ENCODE peak calls at places on chromosomes 7 and 10, in four cellular contexts. One of them, this sample, is unnamed. For H3K9me2, the result is how much of the 10 kb centered on the place peaks cover.

GRCh38 chr10:59611048-59611447 is 98.6 kb downstream of the SLC16A9 start:
- DNase-seq in GM23248: no peak
- DNase-seq in PC-9: no peak
- DNase-seq in hepatocyte: no peak
- DNase-seq in this sample: no peak

GRCh38 chr10:95755511-95756004 is 405 bp upstream of the ENTPD1 start:
- DNase-seq in hepatocyte: peak
- DNase-seq in GM23248: no peak
- DNase-seq in PC-9: no peak
- DNase-seq in this sample: no peak

GRCh38 chr10:90227259-90227658 is 525.9 kb downstream of the KIF20B start:
- DNase-seq in hepatocyte: no peak
- DNase-seq in GM23248: peak
- DNase-seq in PC-9: peak
- DNase-seq in this sample: no peak

GRCh38 chr7:134429481-134429880 is 29.4 kb downstream of the AKR1B1 start:
- DNase-seq in GM23248: no peak
- DNase-seq in hepatocyte: no peak
- DNase-seq in PC-9: no peak
- DNase-seq in this sample: peak

GRCh38 chr7:74612015-74612829 is 45.3 kb upstream of the GTF2I start:
- DNase-seq in PC-9: peak
- DNase-seq in GM23248: peak
- DNase-seq in hepatocyte: no peak
- DNase-seq in this sample: no peak

GRCh38 chr7:139089118-139089517 is 20.4 kb downstream of the ZC3HAV1 start:
- DNase-seq in hepatocyte: no peak
- DNase-seq in GM23248: no peak
- DNase-seq in PC-9: no peak
- DNase-seq in this sample: no peak

GRCh38 chr7:75872073-75872782 is 6.6 kb upstream of the RHBDD2 start:
- DNase-seq in PC-9: no peak
- DNase-seq in GM23248: peak
- DNase-seq in hepatocyte: no peak
- DNase-seq in this sample: no peak

GRCh38 chr10:23826399-23826798 is 382.5 kb upstream of the KIAA1217 start:
- DNase-seq in hepatocyte: peak
- DNase-seq in PC-9: no peak
- DNase-seq in GM23248: peak
- DNase-seq in this sample: no peak

GRCh38 chr7:116616555-116617059 is 55.4 kb upstream of the MET start:
- DNase-seq in GM23248: peak
- DNase-seq in hepatocyte: no peak
- DNase-seq in PC-9: peak
- DNase-seq in this sample: no peak

GRCh38 chr10:113131611-113132330 is 181.7 kb downstream of the TCF7L2 start:
- DNase-seq in hepatocyte: no peak
- DNase-seq in GM23248: peak
- DNase-seq in PC-9: peak
- DNase-seq in this sample: no peak

GRCh38 chr7:80960228-80960627 is 41.4 kb upstream of the SEMA3C start:
- DNase-seq in hepatocyte: no peak
- DNase-seq in GM23248: peak
- DNase-seq in PC-9: no peak
- DNase-seq in this sample: no peak

GRCh38 chr10:131857156-131858117 is 43.4 kb upstream of the PPP2R2D start:
- DNase-seq in hepatocyte: no peak
- DNase-seq in PC-9: no peak
- DNase-seq in GM23248: no peak
- DNase-seq in this sample: no peak

GRCh38 chr10:104981995-104982394 is 340.9 kb downstream of the SORCS3 start:
- DNase-seq in PC-9: no peak
- DNase-seq in hepatocyte: no peak
- DNase-seq in GM23248: no peak
- DNase-seq in this sample: no peak

GRCh38 chr10:114395361-114396022 is 8.8 kb downstream of the AFAP1L2 start:
- DNase-seq in PC-9: no peak
- DNase-seq in GM23248: no peak
- DNase-seq in hepatocyte: no peak
- DNase-seq in this sample: no peak

GRCh38 chr10:94122247-94122646 is 128.5 kb downstream of the PLCE1 start:
- DNase-seq in PC-9: no peak
- DNase-seq in GM23248: peak
- DNase-seq in hepatocyte: no peak
- DNase-seq in this sample: no peak

GRCh38 chr10:56874950-56875349 is 513.9 kb upstream of the ZWINT start:
- DNase-seq in hepatocyte: peak
- DNase-seq in PC-9: no peak
- DNase-seq in GM23248: no peak
- DNase-seq in this sample: no peak
- H3K9me2 ChIP-seq in hepatocyte: under half
- H3K9me2 ChIP-seq in PC-9: under half
- H3K9me2 ChIP-seq in GM23248: under half
- H3K9me2 ChIP-seq in this sample: under half

GRCh38 chr7:95479992-95480624 is 5.6 kb upstream of the ASB4 start:
- DNase-seq in PC-9: no peak
- DNase-seq in hepatocyte: no peak
- DNase-seq in GM23248: no peak
- DNase-seq in this sample: no peak
- H2AFZ ChIP-seq in PC-9: no peak
- H2AFZ ChIP-seq in hepatocyte: no peak
- H2AFZ ChIP-seq in GM23248: no peak
- H2AFZ ChIP-seq in this sample: no peak

DNA sequence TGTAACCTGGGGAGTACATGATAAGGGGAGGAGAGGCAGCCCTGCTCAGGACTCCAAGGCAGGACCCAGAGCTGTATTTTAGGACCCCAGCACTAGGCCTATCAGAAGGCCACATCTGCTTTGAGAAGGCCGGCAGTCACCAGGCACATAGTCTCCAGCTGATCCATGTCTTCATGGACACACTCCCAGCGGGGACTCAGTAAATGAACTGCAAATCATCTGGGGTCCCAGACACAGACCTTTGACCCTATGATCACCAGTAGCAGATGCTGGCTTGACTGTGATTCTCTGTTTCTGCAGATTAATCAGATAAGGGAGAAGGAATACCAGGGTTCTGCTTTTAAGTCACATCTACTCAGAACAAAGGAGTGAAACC is 341.4 kb upstream of the PODXL start:
- DNase-seq in hepatocyte: no peak
- DNase-seq in GM23248: no peak
- DNase-seq in PC-9: no peak
- DNase-seq in this sample: no peak
- H3K9me2 ChIP-seq in hepatocyte: under half
- H3K9me2 ChIP-seq in GM23248: under half
- H3K9me2 ChIP-seq in PC-9: under half
- H3K9me2 ChIP-seq in this sample: under half

DNA sequence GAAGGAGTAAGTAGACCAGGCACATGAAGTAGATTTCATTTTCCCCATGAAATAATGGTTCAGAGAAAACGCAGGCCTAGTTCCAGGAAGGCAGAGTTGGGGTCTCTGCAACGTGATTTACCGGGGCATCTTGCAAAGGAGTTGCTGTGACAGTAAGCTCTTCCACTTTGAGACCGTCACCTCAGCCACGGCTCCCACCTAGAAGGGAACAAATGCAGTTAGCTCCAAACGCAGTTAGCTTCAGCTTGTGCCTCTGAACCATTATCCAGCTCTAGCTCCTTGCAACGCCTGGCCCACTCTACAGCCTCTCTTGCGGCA is 7.0 kb upstream of the MYO1G start:
- DNase-seq in PC-9: no peak
- DNase-seq in GM23248: no peak
- DNase-seq in hepatocyte: no peak
- DNase-seq in this sample: no peak
- H2AFZ ChIP-seq in PC-9: peak
- H2AFZ ChIP-seq in GM23248: peak
- H2AFZ ChIP-seq in hepatocyte: peak
- H2AFZ ChIP-seq in this sample: no peak

DNA sequence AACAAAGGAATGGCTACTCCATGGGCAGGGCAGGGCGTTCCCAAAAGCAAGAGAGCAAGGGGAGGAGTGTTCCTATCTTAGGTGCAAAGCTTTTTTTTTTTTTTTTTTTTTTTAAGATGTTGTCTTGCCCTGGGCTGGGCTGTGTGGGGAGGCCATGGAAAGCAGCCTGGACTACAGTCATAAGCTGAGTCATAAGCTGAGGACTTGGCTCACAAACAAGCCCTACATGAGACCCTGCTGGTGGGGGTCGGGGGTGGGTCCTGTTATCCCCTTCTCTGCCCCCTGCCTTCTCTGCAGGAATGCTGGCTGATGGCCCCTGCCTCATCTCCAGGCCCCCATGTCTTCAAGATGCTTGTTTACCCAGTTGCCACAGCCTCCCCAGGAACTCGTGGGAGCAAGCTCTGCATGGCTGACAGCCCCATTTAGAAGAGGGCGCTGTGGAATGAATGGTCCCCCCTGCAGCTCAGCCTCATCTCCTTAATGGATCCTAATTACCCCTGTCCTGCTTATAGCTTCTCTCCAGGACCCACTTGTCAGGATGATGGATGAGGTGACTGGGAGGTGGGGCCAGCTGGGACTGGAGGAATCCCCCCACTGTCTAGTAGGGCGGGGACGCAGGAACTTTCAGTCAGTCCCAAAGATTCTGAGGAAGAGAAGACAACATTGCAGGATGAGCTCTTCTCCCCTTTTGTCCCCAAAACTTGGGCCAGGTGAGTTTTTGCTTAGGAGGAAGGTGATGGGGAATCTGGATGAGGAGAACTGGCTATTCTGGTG is 340.8 kb upstream of the PODXL start:
- DNase-seq in PC-9: no peak
- DNase-seq in hepatocyte: no peak
- DNase-seq in GM23248: peak
- DNase-seq in this sample: no peak
- H3K9me2 ChIP-seq in PC-9: under half
- H3K9me2 ChIP-seq in hepatocyte: under half
- H3K9me2 ChIP-seq in GM23248: under half
- H3K9me2 ChIP-seq in this sample: under half